ENCODE peak calls at places on chromosomes 5 and 9, in ten cellular contexts. U is prostate gland; H is A673; O is right lobe of liver; B is foreskin keratinocyte; W is CD4-positive, alpha-beta memory T cell; L is heart right ventricle; Q is transverse colon; Z is CD8-positive, alpha-beta memory T cell; J is breast epithelium. R is an unnamed sample. For H3K4me1, the result is how much of the 10 kb centered on the place peaks cover.

GRCh38 chr5:56108212-56108611 is 113.4 kb upstream of the IL6ST start:
- DNase-seq in H (no peak), O (no peak), W (no peak), B (no peak), U (no peak), J (no peak), L (no peak), Q (no peak), Z (no peak), R (no peak)

GRCh38 chr5:132655821-132656773 is 1.9 kb upstream of the IL13 start:
- DNase-seq in W (no peak), H (peak), O (no peak), B (no peak), Z (peak), Q (no peak), L (no peak), U (no peak), J (no peak), R (peak)

GRCh38 chr9:129486496-129487306 is 134.2 kb downstream of the C9orf50 start:
- DNase-seq in Q (no peak), L (peak), U (peak), B (no peak), W (no peak), H (no peak), O (peak), Z (no peak), J (peak), R (no peak)

GRCh38 chr5:173907686-173908371 is 19.7 kb downstream of the CPEB4 start:
- DNase-seq in W (no peak), U (no peak), Q (no peak), L (no peak), Z (no peak), O (peak), B (no peak), J (no peak), H (no peak), R (no peak)

GRCh38 chr9:135799261-135799660 is 97.3 kb downstream of the KCNT1 start:
- DNase-seq in B (no peak), J (no peak), Z (no peak), U (no peak), W (no peak), L (no peak), O (no peak), Q (no peak), H (no peak), R (no peak)

GRCh38 chr9:32899181-32899580 is 102.2 kb downstream of the APTX start:
- DNase-seq in U (no peak), L (no peak), J (no peak), Z (no peak), B (peak), H (no peak), O (no peak), Q (no peak), W (no peak), R (no peak)

GRCh38 chr9:13586726-13587392 is 307.4 kb upstream of the MPDZ start:
- DNase-seq in L (no peak), O (no peak), Z (no peak), U (no peak), J (no peak), Q (no peak), H (no peak), W (no peak), B (no peak), R (no peak)

GRCh38 chr9:88781500-88782391 is 209.5 kb upstream of the S1PR3 start:
- DNase-seq in L (peak), B (no peak), Z (no peak), J (no peak), W (no peak), U (no peak), O (no peak), H (peak), Q (no peak), R (no peak)

GRCh38 chr5:168408561-168409321 is 77.5 kb upstream of the RARS1 start:
- DNase-seq in B (no peak), Z (no peak), J (no peak), W (no peak), H (no peak), L (no peak), Q (no peak), O (no peak), U (no peak), R (no peak)

GRCh38 chr9:28808042-28808441 is 1234.8 kb upstream of the C9orf72 start:
- DNase-seq in O (no peak), J (no peak), H (peak), U (no peak), L (no peak), Z (no peak), Q (no peak), B (peak), W (no peak), R (no peak)

GRCh38 chr5:126938461-126938860 is 91.9 kb downstream of the MARCHF3 start:
- DNase-seq in Z (no peak), L (no peak), H (no peak), O (no peak), Q (no peak), J (no peak), U (no peak), B (peak), W (no peak), R (no peak)

GRCh38 chr5:16853511-16853910 is 82.6 kb downstream of the MYO10 start:
- DNase-seq in U (no peak), J (no peak), Z (no peak), H (no peak), B (no peak), W (no peak), L (no peak), Q (no peak), O (no peak), R (no peak)

GRCh38 chr5:56951131-56951945 is 585 bp downstream of the MIER3 start:
- DNase-seq in O (peak), L (peak), U (peak), B (no peak), W (peak), Q (peak), J (peak), Z (peak), H (peak), R (no peak)

GRCh38 chr5:68652507-68652906 is 437.0 kb downstream of the PIK3R1 start:
- DNase-seq in B (peak), Q (no peak), O (no peak), Z (no peak), H (peak), L (no peak), W (no peak), J (no peak), U (peak), R (no peak)

GRCh38 chr9:128882677-128883590 is 1.0 kb downstream of the LRRC8A start:
- DNase-seq in W (no peak), Q (no peak), U (no peak), B (no peak), J (no peak), L (no peak), H (no peak), Z (no peak), O (no peak), R (no peak)

GRCh38 chr5:135072357-135073247 is 38.6 kb upstream of the PITX1 start:
- DNase-seq in H (no peak), W (no peak), L (no peak), O (peak), J (peak), B (no peak), Z (no peak), Q (no peak), U (peak), R (no peak)

GRCh38 chr5:170681013-170681433 is 102.5 kb upstream of the GABRP start:
- DNase-seq in Q (no peak), W (peak), Z (no peak), J (no peak), H (peak), B (peak), U (no peak), L (peak), O (peak), R (no peak)

GRCh38 chr5:31270396-31270795 is 76.9 kb downstream of the CDH6 start:
- DNase-seq in J (no peak), B (no peak), H (peak), W (no peak), U (no peak), Q (no peak), L (no peak), Z (no peak), O (no peak), R (no peak)

GRCh38 chr5:148391422-148391821 is 7.7 kb downstream of the FBXO38 start:
- DNase-seq in O (no peak), Z (no peak), U (no peak), L (no peak), Q (no peak), W (no peak), J (no peak), H (no peak), B (no peak), R (no peak)

GRCh38 chr9:127178646-127179632 is 56.5 kb upstream of the ANGPTL2 start:
- DNase-seq in W (no peak), Z (no peak), Q (peak), U (peak), J (peak), O (no peak), H (no peak), L (no peak), B (no peak), R (peak)

GRCh38 chr5:75681125-75681830 is 36.0 kb downstream of the POC5 start:
- DNase-seq in Z (no peak), J (no peak), B (peak), L (no peak), W (peak), H (peak), O (no peak), U (no peak), Q (no peak), R (no peak)

GRCh38 chr5:154923441-154924430 is 14.3 kb downstream of the GEMIN5 start:
- DNase-seq in U (peak), H (no peak), O (no peak), W (no peak), J (no peak), L (no peak), B (no peak), Z (no peak), Q (no peak), R (no peak)

GRCh38 chr9:120910643-120911042 is 16.0 kb downstream of the TRAF1 start:
- DNase-seq in B (no peak), O (no peak), U (no peak), W (no peak), H (no peak), L (no peak), J (no peak), Z (no peak), Q (no peak), R (no peak)

GRCh38 chr5:175657593-175658271 is at the start of gene HRH2:
- DNase-seq in H (peak), Q (peak), Z (no peak), U (no peak), W (peak), J (no peak), L (peak), O (no peak), B (no peak), R (no peak)
- H3K27ac ChIP-seq in H (no peak), Q (peak), Z (no peak), U (peak), W (peak), J (no peak), L (peak), O (no peak), B (no peak), R (no peak)

GRCh38 chr5:115573133-115573532 is 28.6 kb upstream of the FEM1C start:
- DNase-seq in Q (no peak), Z (no peak), O (no peak), B (no peak), L (no peak), J (no peak), W (no peak), U (no peak), H (peak), R (no peak)
- H3K4me1 ChIP-seq in Q (under half), Z (under half), O (under half), B (under half), L (under half), J (under half), W (under half), U (under half), H (under half), R (under half)

DNA sequence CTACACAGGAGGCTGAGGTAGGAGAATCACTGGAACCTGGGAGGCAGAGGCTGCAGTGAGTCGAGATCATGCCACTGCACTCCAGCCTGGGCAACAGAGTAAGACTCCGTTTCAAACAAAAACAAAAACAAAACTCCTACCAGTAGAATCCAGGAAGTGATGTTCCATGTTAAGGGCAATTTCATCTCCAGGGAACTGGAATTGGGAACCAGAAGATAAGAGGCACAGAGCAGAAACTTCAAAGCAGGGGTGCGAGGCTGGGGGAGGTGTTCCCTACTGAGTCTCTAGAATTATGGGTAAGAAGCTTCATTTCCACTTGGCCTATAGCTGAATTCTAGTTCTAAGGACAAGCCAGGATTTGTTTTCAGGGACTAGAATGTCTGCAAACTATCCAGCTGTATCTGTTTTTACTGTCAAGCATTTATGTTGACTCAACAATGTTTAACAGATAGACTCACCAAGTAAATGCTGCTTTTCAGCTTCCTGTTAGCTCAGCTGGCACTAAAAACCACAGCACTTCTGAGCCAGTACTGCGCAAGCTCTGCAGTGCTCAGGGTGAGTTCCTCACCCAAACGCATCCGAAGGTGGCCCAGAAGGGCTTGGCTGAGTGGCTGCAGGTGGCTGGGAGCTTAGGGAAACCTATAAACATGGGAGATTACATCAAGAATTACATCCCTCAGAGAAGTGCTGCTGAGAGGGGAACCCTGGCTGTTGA is 320.1 kb downstream of the MTRR start:
- DNase-seq in B (no peak), U (peak), Z (no peak), O (no peak), W (no peak), L (no peak), Q (peak), J (no peak), H (no peak), R (no peak)
- H3K27ac ChIP-seq in B (no peak), U (no peak), Z (no peak), O (no peak), W (no peak), L (no peak), Q (peak), J (no peak), H (no peak), R (no peak)

DNA sequence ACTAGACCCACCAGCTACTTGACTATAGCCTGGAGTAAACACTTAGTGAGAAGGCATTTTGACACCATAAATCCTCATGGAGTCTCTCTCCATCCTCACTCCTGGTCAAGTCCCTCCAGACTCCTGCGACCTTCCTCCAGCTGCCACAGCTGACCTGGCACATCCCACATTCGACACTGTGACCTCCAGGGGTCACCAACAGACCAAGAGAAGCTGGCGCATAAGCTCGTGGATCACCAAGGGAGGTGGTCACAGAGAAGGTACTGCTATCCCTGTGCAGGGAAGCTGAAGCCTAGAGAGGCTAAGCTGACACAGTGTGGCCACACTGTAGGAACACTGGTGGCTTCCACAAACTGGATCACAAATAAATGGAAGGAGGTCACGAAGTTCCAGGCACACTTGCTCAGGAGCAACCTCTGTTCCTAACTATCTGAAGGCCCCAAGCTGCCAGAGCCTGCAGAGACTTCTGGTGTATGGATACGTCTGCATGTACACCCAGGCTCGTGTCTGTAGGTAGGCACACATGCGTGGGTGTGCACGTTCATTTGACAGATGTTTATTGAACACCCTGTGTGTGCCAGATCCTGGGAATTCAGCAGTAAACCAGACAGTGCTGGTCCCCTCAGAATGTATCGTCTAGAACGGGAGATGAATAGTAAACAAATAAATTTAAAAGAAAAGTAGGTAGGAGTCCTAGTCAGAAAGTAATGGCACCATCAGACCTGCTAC is 104.4 kb downstream of the C5orf15 start:
- DNase-seq in B (no peak), U (no peak), Q (no peak), J (no peak), L (no peak), Z (no peak), O (no peak), W (no peak), H (no peak), R (no peak)
- H3K4me1 ChIP-seq in B (under half), U (under half), Q (under half), J (under half), L (under half), Z (under half), O (under half), W (under half), H (under half), R (under half)

GRCh38 chr9:94904806-94905205 is 178.3 kb downstream of the AOPEP start:
- DNase-seq in O (no peak), B (no peak), J (no peak), L (no peak), Z (no peak), Q (no peak), W (no peak), H (no peak), U (no peak), R (no peak)

GRCh38 chr9:94906181-94906580 is 179.7 kb downstream of the AOPEP start:
- DNase-seq in O (no peak), J (no peak), B (no peak), Z (no peak), Q (no peak), L (no peak), H (no peak), W (no peak), U (no peak), R (no peak)

GRCh38 chr9:94903961-94904421 is 177.5 kb downstream of the AOPEP start:
- DNase-seq in B (no peak), H (no peak), U (no peak), W (no peak), L (no peak), Z (no peak), O (no peak), Q (no peak), J (no peak), R (peak)

GRCh38 chr9:94906713-94907112 is 180.2 kb downstream of the AOPEP start:
- DNase-seq in B (no peak), U (no peak), H (no peak), Z (no peak), Q (no peak), W (no peak), L (no peak), O (no peak), J (no peak), R (peak)

GRCh38 chr9:94905606-94906005 is 179.1 kb downstream of the AOPEP start:
- DNase-seq in Z (no peak), L (no peak), Q (no peak), U (no peak), W (no peak), O (no peak), B (no peak), J (no peak), H (no peak), R (peak)
- H3K27ac ChIP-seq in Z (no peak), L (no peak), Q (no peak), U (no peak), W (no peak), O (no peak), B (no peak), J (no peak), H (no peak), R (no peak)

GRCh38 chr5:72559866-72560766 is 52.9 kb upstream of the ZNF366 start:
- DNase-seq in J (no peak), U (no peak), Z (no peak), B (no peak), W (no peak), Q (no peak), O (no peak), L (no peak), H (no peak), R (no peak)

GRCh38 chr5:72558383-72558782 is 51.2 kb upstream of the ZNF366 start:
- DNase-seq in H (no peak), Z (no peak), Q (no peak), U (no peak), W (no peak), O (no peak), B (no peak), J (no peak), L (no peak), R (no peak)

GRCh38 chr5:72562717-72563116 is 55.5 kb upstream of the ZNF366 start:
- DNase-seq in W (no peak), B (no peak), Z (no peak), J (no peak), H (no peak), U (no peak), Q (no peak), L (no peak), O (no peak), R (no peak)

GRCh38 chr5:72557576-72558336 is 50.5 kb upstream of the ZNF366 start:
- DNase-seq in J (no peak), H (no peak), W (no peak), U (no peak), O (no peak), Q (no peak), L (no peak), Z (no peak), B (no peak), R (no peak)

GRCh38 chr5:72561407-72561972 is 54.3 kb upstream of the ZNF366 start:
- DNase-seq in L (no peak), O (no peak), J (no peak), W (no peak), B (no peak), Z (no peak), U (no peak), Q (no peak), H (no peak), R (no peak)
- H3K4me1 ChIP-seq in L (under half), O (under half), J (under half), W (under half), B (under half), Z (under half), U (under half), Q (under half), H (under half), R (under half)

GRCh38 chr9:99262949-99263418 is 40.9 kb downstream of the SEC61B start:
- DNase-seq in B (no peak), J (no peak), U (no peak), H (no peak), Q (no peak), O (no peak), W (no peak), Z (no peak), L (no peak), R (no peak)

GRCh38 chr9:99255651-99256050 is 33.6 kb downstream of the SEC61B start:
- DNase-seq in H (no peak), J (no peak), Z (no peak), L (no peak), O (no peak), Q (no peak), W (no peak), U (no peak), B (no peak), R (no peak)

GRCh38 chr9:99257723-99258364 is 35.8 kb downstream of the SEC61B start:
- DNase-seq in U (no peak), L (no peak), B (no peak), Z (no peak), H (no peak), W (no peak), Q (no peak), J (no peak), O (no peak), R (no peak)

GRCh38 chr9:99261923-99262322 is 39.8 kb downstream of the SEC61B start:
- DNase-seq in O (no peak), L (no peak), Q (no peak), H (no peak), Z (no peak), B (no peak), U (no peak), W (no peak), J (no peak), R (no peak)

DNA sequence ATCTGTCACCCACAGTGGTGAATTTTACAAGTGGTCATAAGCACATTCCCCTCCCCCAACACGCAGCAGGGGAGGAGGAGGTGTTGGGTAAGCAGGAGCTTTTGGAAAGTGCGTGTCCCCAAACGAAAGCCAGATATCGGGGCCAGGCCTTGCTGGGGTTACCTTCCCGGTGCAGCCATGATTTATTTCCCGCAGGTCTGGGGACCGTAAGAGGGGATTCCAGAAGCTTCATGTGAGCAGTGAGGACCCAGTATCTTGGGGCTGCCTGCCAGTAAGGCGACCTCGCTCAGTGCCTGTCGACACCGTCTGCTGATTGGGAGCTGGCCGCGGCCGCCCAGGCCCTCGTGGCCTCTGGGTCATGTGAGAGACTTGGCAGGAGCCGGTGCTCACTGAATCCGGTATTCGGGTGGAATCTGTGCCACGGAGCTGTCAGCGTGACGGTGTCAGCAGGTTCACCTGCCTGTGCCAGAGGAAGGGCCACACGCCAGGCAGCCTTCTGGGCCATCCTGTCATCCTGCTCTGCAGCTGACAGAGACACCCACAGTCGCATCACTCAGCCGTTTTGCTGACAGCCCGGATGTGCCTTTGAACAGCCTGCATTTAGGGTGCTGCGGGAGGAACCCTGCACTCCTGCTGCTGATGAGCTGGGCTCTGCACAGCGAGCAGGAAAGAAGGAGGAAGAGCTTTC is 37.3 kb downstream of the SEC61B start:
- DNase-seq in W (peak), O (peak), J (peak), Q (peak), L (peak), H (no peak), Z (peak), B (no peak), U (peak), R (no peak)
- H3K27ac ChIP-seq in W (no peak), O (peak), J (peak), Q (peak), L (peak), H (no peak), Z (no peak), B (no peak), U (peak), R (peak)

R was measured in vagina.